ENCODE peak calls at places on chromosomes 7 and 10, in four cellular contexts. D, O, V and N are unnamed samples.
A peak's percentile ranks its signal among the peaks of the same experiment; 100 is the strongest.

GRCh38 chr10:125137601-125138438 is 22.5 kb downstream of the CTBP2 start:
- DNase-seq in D (no peak), O (no peak), V (no peak), N (no peak)

GRCh38 chr10:11175823-11176243 is 158.2 kb downstream of the CELF2 start:
- DNase-seq in D (no peak), O (no peak), V (no peak), N (no peak)

GRCh38 chr10:97852277-97852676 is 2.6 kb downstream of the GOLGA7B start:
- DNase-seq in D (no peak), O (no peak), V (no peak), N (no peak)

GRCh38 chr10:88194041-88194887 is 330.8 kb downstream of the PTEN start:
- DNase-seq in D (no peak), O (no peak), V (no peak), N (no peak)

GRCh38 chr7:72190166-72190565 is 222.0 kb downstream of the CALN1 start:
- DNase-seq in D (no peak), O (no peak), V (no peak), N (no peak)

GRCh38 chr10:128606041-128606440 is 479.8 kb upstream of the MKI67 start:
- DNase-seq in D (no peak), O (no peak), V (no peak), N (no peak)

GRCh38 chr10:104274762-104275721 is 6.1 kb downstream of the GSTO2 start:
- DNase-seq in D (peak; percentile 57), O (no peak), V (peak; percentile 60), N (peak; percentile 79)

GRCh38 chr7:9210114-9210513 is 776.7 kb downstream of the NXPH1 start:
- DNase-seq in D (no peak), O (no peak), V (no peak), N (no peak)

GRCh38 chr7:158362912-158363905 is 224.4 kb downstream of the PTPRN2 start:
- DNase-seq in D (no peak), O (no peak), V (peak; percentile 55), N (peak; percentile 68)

GRCh38 chr10:103696411-103697145 is 158.8 kb downstream of the SH3PXD2A start:
- DNase-seq in D (peak; percentile 91), O (no peak), V (peak; percentile 86), N (peak; percentile 55)

GRCh38 chr7:16847381-16847860 is 34.4 kb downstream of the AGR3 start:
- DNase-seq in D (peak; percentile 98), O (peak; percentile 50), V (no peak), N (no peak)

GRCh38 chr7:156096806-156097538 is 284.7 kb upstream of the SHH start:
- DNase-seq in D (no peak), O (no peak), V (no peak), N (no peak)

GRCh38 chr10:70906953-70907618 is 18.7 kb upstream of the PCBD1 start:
- DNase-seq in D (no peak), O (no peak), V (no peak), N (peak; percentile 6)

GRCh38 chr10:22320591-22321155 is at the start of gene BMI1:
- DNase-seq in D (peak; percentile 76), O (peak; percentile 63), V (peak; percentile 84), N (peak; percentile 54)

GRCh38 chr10:125048101-125048864 is 106.4 kb downstream of the ZRANB1 start:
- DNase-seq in D (peak; percentile 86), O (peak; percentile 52), V (peak; percentile 79), N (peak; percentile 95)

GRCh38 chr10:123024540-123024939 is 15.7 kb downstream of the ACADSB start:
- DNase-seq in D (no peak), O (no peak), V (no peak), N (no peak)

GRCh38 chr10:30459283-30459682 is 25.3 kb downstream of the MAP3K8 start:
- DNase-seq in D (no peak), O (no peak), V (no peak), N (no peak)

GRCh38 chr7:7790041-7790751 is 71.8 kb upstream of the RPA3 start:
- DNase-seq in D (no peak), O (no peak), V (no peak), N (no peak)

GRCh38 chr10:2166061-2166460 is 428.7 kb upstream of the ADARB2 start:
- DNase-seq in D (no peak), O (no peak), V (no peak), N (no peak)

GRCh38 chr10:133197786-133198185 is 32.2 kb upstream of the UTF1 start:
- DNase-seq in D (no peak), O (no peak), V (no peak), N (no peak)

GRCh38 chr10:132675031-132675740 is 110.8 kb downstream of the NKX6-2 start:
- DNase-seq in D (no peak), O (no peak), V (no peak), N (peak; percentile 4)

GRCh38 chr7:55185941-55186609 is 167.3 kb downstream of the EGFR start:
- DNase-seq in D (peak; percentile 85), O (peak; percentile 78), V (no peak), N (no peak)

GRCh38 chr10:118798186-118798811 is 43.5 kb upstream of the CACUL1 start:
- DNase-seq in D (peak; percentile 53), O (no peak), V (no peak), N (no peak)

GRCh38 chr10:3365630-3366029 is 193.0 kb upstream of the PITRM1 start:
- DNase-seq in D (peak; percentile 47), O (peak; percentile 89), V (no peak), N (no peak)

GRCh38 chr10:3770611-3771110 is 14.3 kb downstream of the KLF6 start:
- DNase-seq in D (no peak), O (no peak), V (no peak), N (no peak)

GRCh38 chr7:122059516-122059915 is 84.5 kb downstream of the AASS start:
- DNase-seq in D (no peak), O (no peak), V (no peak), N (no peak)

GRCh38 chr7:31443457-31443856 is 70.4 kb upstream of the ITPRID1 start:
- DNase-seq in D (peak; percentile 68), O (peak; percentile 26), V (peak; percentile 58), N (no peak)

GRCh38 chr10:2986341-2986933 is 80.9 kb upstream of the PFKP start:
- DNase-seq in D (no peak), O (no peak), V (no peak), N (no peak)

GRCh38 chr10:59622320-59622901 is 87.2 kb downstream of the SLC16A9 start:
- DNase-seq in D (peak; percentile 65), O (peak; percentile 41), V (peak; percentile 53), N (peak; percentile 54)

GRCh38 chr7:10779465-10780399 is 193.9 kb upstream of the PHF14 start:
- DNase-seq in D (no peak), O (no peak), V (peak; percentile 61), N (no peak)

GRCh38 chr7:133934262-133934973 is 192.7 kb upstream of the LRGUK start:
- DNase-seq in D (no peak), O (no peak), V (no peak), N (no peak)

GRCh38 chr10:86511027-86511865 is 10.3 kb downstream of the WAPL start:
- DNase-seq in D (no peak), O (no peak), V (no peak), N (no peak)

GRCh38 chr10:36802523-36803153 is 322.8 kb upstream of the ANKRD30A start:
- DNase-seq in D (no peak), O (no peak), V (no peak), N (no peak)

GRCh38 chr7:131250331-131250730 is 77.3 kb upstream of the MKLN1 start:
- DNase-seq in D (no peak), O (no peak), V (no peak), N (no peak)

GRCh38 chr7:131251371-131251770 is 76.3 kb upstream of the MKLN1 start:
- DNase-seq in D (no peak), O (no peak), V (no peak), N (no peak)

GRCh38 chr7:131252976-131253375 is 74.7 kb upstream of the MKLN1 start:
- DNase-seq in D (no peak), O (no peak), V (no peak), N (no peak)

GRCh38 chr7:131249483-131249882 is 78.2 kb upstream of the MKLN1 start:
- DNase-seq in D (no peak), O (no peak), V (no peak), N (no peak)

DNA sequence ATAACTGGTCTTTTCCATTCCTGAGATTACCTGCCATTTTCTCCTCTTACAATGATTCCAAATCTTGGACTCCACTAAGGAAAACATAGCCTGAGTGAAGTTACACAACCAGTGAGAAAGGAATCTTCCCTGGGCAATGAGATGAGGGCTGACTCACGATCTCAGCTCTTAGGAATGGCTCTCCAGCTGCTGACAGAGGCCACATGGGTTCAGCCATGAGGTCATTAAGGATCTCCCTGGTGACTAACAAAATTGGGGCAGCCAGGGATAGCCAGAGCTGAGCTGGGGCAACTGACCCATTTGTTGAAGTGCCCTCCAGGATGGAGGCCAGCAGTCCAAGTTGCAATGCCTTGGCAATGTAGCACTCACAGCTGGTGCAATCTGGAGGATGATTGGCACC is 78.7 kb upstream of the MKLN1 start:
- DNase-seq in D (peak; percentile 90), O (no peak), V (no peak), N (no peak)
- TF ChIP-seq NR3C1 in D (no peak), O (no peak), V (no peak), N (no peak)

DNA sequence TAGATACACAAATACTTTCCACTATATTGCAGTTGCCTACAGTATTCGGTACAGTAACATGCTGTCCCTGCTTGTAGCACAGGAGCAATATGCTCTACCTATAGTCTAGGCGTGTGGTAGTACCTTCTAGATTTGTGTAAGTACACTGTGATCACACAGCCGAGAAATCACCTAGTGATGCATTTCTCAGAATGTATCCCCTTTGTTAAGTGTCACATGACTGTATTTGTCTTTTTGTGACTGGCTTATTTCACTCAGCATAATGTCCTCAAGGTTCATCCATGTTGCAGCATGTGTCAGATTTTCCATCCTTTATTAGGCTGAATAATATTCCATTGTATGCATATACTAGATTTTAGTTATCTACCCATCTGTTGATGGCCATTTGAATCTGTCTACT is 61.9 kb downstream of the BTRC start:
- DNase-seq in D (no peak), O (no peak), V (no peak), N (no peak)
- TF ChIP-seq NR3C1 in D (no peak), O (no peak), V (no peak), N (no peak)

DNA sequence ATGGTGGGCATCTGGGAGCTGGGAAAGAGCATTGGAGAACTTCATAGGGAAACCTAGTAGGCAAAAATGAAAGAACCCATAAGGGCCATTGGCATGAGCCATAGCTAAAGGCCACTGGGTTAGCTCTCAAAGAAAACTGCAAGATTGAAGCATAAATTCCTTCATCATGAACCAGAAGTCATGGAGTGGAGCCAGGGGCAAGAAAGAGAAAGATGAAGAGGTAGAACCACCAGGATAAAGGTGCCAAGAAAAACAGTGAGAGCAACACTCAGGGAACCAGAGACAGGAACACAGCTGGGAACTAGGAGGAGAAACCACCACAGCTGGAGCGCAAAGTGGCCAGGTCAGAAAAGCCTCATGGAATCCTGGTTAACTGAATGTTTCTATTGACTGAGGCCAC is 11.5 kb upstream of the SGMS1 start:
- DNase-seq in D (no peak), O (no peak), V (no peak), N (no peak)
- TF ChIP-seq NR3C1 in D (no peak), O (no peak), V (no peak), N (no peak)

DNA sequence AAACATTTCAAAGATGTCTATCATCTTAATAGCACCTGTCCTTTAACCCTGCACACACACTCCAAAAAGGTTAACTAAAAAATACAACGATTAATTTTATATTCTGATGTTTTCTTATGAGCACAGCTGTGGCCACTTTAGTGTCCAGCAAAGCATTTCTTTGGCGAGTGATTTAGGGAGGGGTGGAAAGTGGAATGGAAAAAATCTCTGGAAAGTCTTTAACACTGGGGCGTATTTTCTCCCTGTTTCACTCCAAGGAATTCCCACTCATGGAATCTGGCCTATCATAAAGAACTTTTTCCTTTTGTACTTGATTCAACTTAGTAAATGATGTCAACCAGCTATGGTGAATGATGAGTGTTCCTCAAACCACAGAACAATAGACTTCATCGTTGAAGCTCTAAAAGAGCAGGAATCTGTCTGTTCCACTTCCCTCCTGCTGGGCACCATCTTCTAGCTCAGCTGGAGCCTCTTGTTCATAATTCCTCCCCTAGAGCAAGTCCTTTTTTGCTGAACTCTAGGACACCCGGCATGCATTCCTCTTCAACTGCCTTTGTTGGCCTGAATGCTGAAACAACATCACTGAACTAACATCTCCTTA is 66.4 kb downstream of the EPDR1 start:
- DNase-seq in D (no peak), O (no peak), V (no peak), N (peak; percentile 27)
- TF ChIP-seq NR3C1 in D (no peak), O (no peak), V (no peak), N (no peak)